ENCODE peak calls at places on chromosome 12, in four cellular contexts. D is stomach, G is heart left ventricle, X is body of pancreas. E is an unnamed sample.

GRCh38 chr12:64256166-64256800 is 34.2 kb upstream of the KICS2 start:
- DNase-seq in D (no peak), X (no peak), G (no peak), E (no peak)

GRCh38 chr12:68455676-68456345 is 123.6 kb upstream of the MDM1 start:
- DNase-seq in G (no peak), X (no peak), D (no peak), E (no peak)

GRCh38 chr12:4036872-4037271 is 163.7 kb upstream of the PARP11 start:
- DNase-seq in D (no peak), X (no peak), G (no peak), E (no peak)

GRCh38 chr12:88842314-88842713 is 262.0 kb upstream of the KITLG start:
- DNase-seq in G (no peak), D (no peak), X (no peak), E (no peak)

GRCh38 chr12:1629338-1630080 is 478 bp downstream of the WNT5B start:
- DNase-seq in X (no peak), G (no peak), D (no peak), E (no peak)

GRCh38 chr12:106997916-106998315 is 11.0 kb upstream of the MTERF2 start:
- DNase-seq in D (no peak), G (no peak), X (no peak), E (no peak)

GRCh38 chr12:47715877-47716548 is 9.3 kb downstream of the ENDOU start:
- DNase-seq in D (no peak), G (no peak), X (no peak), E (no peak)

GRCh38 chr12:70467908-70468733 is 102.0 kb downstream of the KCNMB4 start:
- DNase-seq in D (no peak), G (no peak), X (no peak), E (no peak)

GRCh38 chr12:19288161-19288560 is 151.1 kb upstream of the AEBP2 start:
- DNase-seq in D (no peak), X (no peak), G (no peak), E (no peak)

GRCh38 chr12:128245106-128245505 is 21.9 kb upstream of the TMEM132C start:
- DNase-seq in X (no peak), D (no peak), G (no peak), E (no peak)

GRCh38 chr12:28089363-28089762 is 100.9 kb upstream of the CCDC91 start:
- DNase-seq in G (peak; percentile 16), X (no peak), D (no peak), E (no peak)

GRCh38 chr12:131733874-131734273 is 23.0 kb downstream of the SFSWAP start:
- DNase-seq in D (no peak), G (no peak), X (no peak), E (no peak)

GRCh38 chr12:132847363-132848356 is 19.0 kb upstream of the GOLGA3 start:
- DNase-seq in G (no peak), X (no peak), D (no peak), E (no peak)

GRCh38 chr12:64006211-64006610 is 161.7 kb downstream of the SRGAP1 start:
- DNase-seq in D (no peak), X (no peak), G (no peak), E (no peak)

GRCh38 chr12:67698711-67699603 is 50.4 kb downstream of the DYRK2 start:
- DNase-seq in G (no peak), X (no peak), D (no peak), E (no peak)

GRCh38 chr12:53340398-53340797 is 4.2 kb upstream of the SP7 start:
- DNase-seq in G (no peak), D (no peak), X (no peak), E (no peak)

GRCh38 chr12:121630791-121631190 is 4.5 kb downstream of the ORAI1 start:
- DNase-seq in X (no peak), D (no peak), G (no peak), E (no peak)

GRCh38 chr12:107760207-107760816 is 625 bp downstream of the PRDM4 start:
- DNase-seq in D (no peak), G (peak; percentile 16), X (peak; percentile 29), E (peak; percentile 31)

GRCh38 chr12:2117541-2117940 is 64.8 kb downstream of the CACNA1C start:
- DNase-seq in G (no peak), X (no peak), D (no peak), E (no peak)

DNA sequence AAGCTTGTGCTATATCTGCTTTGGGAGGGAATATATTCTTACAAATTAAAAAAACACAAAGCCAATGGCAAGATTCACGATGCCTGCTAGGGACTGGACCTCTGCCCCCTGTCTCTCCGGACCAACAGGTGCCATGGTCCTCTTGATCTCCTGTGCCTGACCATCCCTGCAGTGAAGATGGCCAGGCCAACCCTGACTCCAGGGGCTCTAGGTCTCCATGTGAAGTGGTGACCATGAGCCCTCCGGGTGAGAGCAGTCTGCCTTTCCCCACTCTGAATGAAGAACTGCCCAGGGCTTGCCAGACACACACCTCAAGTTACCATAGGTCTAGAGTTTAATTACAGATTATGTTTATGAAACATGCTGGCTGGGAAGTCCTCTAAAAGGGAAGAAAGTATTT is 1.5 kb downstream of the ARHGDIB start:
- DNase-seq in D (no peak), G (no peak), X (no peak), E (no peak)
- H3K4me3 ChIP-seq in D (peak overlapping the region; percentile 35), G (peak overlapping the region; percentile 69), X (no peak overlapping the region), E (no peak overlapping the region)

DNA sequence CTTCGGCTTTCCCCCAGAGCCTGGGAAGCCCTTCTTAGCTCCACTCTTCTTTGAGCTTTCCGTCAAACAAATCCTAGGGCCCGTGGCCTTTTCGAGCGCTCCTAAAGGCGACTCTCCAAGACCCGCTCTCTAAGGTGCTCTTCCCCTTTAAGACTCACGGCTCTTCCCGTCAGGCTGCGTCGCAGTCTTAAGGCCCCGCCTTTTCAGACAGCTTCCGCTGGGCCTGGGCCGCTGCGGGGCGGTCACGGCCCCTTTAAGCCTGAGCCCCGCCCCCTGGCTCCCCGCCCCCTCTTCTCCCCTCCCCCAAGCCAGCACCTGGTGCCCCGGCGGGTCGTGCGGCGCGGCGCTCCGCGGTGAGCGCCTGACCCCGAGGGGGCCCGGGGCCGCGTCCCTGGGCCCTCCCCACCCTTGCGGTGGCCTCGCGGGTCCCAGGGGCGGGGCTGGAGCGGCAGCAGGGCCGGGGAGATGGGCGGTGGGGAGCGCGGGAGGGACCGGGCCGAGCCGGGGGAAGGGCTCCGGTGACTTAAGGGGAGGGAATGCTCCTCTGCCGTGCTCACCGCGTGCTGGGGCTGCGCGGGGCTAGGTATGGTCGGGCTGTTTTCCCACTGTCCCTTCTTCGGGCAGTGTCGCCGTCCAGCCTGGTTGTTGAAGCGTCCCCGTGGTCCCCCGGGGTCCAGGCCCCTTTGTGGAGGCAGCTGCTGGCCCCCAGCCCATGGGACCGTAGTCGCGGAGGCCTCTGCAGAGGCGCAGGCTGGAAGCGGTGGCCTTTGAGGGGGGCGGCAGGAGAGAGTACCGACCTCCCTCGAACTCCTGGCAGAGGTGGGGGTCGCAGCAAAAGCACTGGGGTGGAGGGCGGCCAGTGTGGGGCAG is at the start of gene PEX5:
- DNase-seq in G (peak; percentile 89), D (peak; percentile 92), X (peak; percentile 90), E (peak; percentile 90)
- TF ChIP-seq POLR2A in G (peak; percentile 59), D (no peak), X (peak; percentile 61), E (peak; percentile 53)

DNA sequence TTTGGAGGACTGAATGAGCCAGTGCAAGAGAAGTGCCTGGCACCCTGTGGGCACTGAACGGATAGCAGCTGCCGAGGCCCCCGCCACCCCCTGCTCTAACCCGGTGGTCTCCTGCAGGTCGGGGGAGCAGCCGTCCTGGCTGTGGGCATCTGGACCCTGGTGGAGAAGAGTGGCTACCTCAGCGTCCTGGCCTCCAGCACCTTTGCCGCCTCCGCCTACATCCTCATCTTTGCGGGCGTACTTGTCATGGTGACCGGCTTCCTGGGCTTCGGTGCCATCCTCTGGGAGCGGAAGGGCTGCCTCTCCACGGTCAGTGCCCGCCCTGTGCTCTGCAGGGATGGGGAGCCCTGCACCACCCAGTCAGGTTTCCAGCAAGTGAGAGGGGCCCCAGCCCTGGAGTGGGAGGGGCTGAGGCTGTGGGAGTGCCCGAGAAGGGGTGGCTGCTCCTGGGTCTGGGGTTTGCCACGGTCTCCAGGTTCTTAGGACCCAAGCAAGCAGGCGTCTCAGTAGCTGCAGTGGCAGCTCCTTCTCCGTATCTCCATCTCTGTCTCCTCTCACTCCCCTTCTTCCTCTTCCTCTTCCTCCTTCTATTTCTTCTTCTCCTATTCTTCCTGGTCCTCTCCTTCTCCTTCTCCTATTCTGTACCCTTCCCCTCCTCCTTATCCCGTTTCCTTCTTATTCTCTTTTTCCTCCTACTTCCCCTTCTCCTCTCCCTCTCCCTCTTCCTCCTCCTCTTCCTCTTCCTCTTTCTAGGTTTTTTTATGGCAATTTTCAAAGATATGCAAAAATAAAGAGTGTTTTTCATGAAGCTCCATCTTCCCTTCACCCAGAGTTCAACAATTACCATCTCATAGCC is 37.4 kb downstream of the TSPAN11 start:
- DNase-seq in D (no peak), G (no peak), X (no peak), E (no peak)
- H3K9me3 ChIP-seq in D (no peaks in the 10 kb centered on the region), G (no peaks in the 10 kb centered on the region), X (no peaks in the 10 kb centered on the region), E (no peaks in the 10 kb centered on the region)

DNA sequence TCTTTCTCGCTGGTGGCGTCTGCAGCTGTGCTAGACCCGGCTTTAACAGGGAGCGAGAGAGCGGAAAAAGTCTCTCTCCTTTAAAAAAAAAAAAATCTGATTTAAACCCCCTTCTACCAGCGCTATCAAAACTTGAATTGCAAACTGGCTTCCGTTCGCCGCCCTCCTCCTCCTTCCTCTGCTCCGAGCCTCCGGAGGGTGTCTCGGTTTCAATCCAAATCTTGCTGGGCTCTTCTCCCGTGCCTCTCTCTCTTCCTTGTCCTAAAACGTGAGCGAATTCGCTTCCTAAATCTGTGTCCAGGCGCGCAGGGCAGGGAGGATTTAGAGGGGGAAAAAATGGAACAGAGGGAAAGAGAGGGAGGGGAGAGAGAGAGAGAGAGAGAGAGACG is 272 bp downstream of the TBX3 start:
- DNase-seq in X (no peak), G (no peak), D (no peak), E (no peak)
- H3K4me3 ChIP-seq in X (peak overlapping the region; percentile 13), G (peak overlapping the region; percentile 75), D (peak overlapping the region; percentile 50), E (peak overlapping the region; percentile 77)

DNA sequence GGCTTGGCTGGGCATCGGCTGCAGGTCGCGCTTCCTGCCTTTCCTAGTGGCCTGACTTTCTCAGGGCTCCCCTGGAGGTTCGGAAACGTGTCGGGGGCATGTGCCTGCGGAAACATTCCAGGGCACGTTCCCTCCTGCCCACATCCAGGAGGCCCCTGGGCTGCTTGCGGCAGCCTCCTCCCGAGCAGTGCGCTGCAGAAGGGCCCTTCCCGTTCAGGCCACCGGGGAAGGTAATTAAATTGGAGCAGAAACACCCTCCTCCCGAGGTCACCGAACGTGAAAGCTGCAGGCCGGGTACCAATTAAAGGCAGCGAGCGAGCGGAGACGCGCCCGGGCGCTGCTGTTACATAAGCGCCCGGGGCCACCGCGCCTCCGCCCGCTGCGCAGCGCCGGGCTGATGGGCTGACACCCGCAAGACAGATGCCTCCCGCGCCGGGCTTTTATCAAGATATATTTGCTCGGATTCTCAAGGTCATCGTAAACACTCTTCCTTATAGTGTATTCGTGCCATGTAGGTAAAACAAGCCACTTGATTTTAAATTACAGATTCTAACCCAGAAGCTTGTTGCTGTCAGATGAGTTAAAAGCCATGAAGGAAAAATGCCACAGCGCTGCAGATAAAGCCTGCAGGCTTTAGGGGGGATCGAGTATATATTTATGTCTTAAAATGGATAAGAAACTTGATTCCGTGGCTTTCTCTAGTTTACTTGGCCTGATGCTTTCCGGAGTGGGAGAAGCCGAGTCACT is 31.4 kb downstream of the SSPN start:
- DNase-seq in X (peak; percentile 33), D (peak; percentile 30), G (peak; percentile 39), E (peak; percentile 83)
- TF ChIP-seq POLR2A in X (peak; percentile 44), D (no peak), G (no peak), E (no peak)

GRCh38 chr12:34333337-34333736 is 311.0 kb downstream of the ALG10 start:
- DNase-seq in G (no peak), D (no peak), X (no peak), E (no peak)
- H3K9me3 ChIP-seq in G (peaks cover 5% of the 10 kb centered on the region), D (peaks cover 90% of the 10 kb centered on the region), X (no peaks in the 10 kb centered on the region), E (no peaks in the 10 kb centered on the region)

DNA sequence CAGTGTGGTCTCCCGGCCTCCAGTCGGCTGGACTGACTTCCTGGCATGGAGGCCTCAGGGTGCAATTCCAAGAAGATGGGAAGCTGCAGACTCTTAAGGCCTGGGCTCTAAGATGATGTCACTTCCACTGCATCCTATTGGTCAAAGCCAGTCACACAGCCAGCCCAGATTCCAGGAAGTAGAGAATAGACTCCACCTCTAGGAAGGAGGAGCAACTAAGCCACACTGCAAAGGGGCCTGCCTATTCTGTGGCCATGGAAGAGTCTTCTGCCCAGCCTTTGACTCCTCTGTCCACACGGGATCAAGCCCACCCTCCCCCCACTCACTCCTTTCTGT is 103.9 kb upstream of the RFLNA start:
- DNase-seq in D (no peak), X (no peak), G (no peak), E (no peak)
- H3K4me3 ChIP-seq in D (no peak overlapping the region), X (no peak overlapping the region), G (no peak overlapping the region), E (no peak overlapping the region)